ENCODE peak calls at places on chromosomes 2 and 18, in nine cellular contexts. M, X, R, E, U, C, S, T and J are unnamed samples.
A peak's percentile ranks its signal among the peaks of the same experiment; 100 is the strongest.

GRCh38 chr2:145168091-145168490 is 648.2 kb upstream of the ZEB2 start:
- DNase-seq in M (no peak), X (no peak), R (no peak), E (no peak), U (no peak), C (no peak), S (no peak), T (no peak), J (no peak)

GRCh38 chr2:10042301-10043161 is 819 bp upstream of the KLF11 start:
- DNase-seq in M (no peak), X (peak; percentile 90), R (peak; percentile 16), E (peak; percentile 57), U (peak; percentile 89), C (no peak), S (no peak), T (peak; percentile 78), J (no peak)

GRCh38 chr2:219965287-219965870 is 337.9 kb downstream of the SLC4A3 start:
- DNase-seq in M (no peak), X (no peak), R (no peak), E (no peak), U (peak; percentile 73), C (no peak), S (no peak), T (peak; percentile 77), J (no peak)

GRCh38 chr2:54845094-54845493 is 121.6 kb downstream of the EML6 start:
- DNase-seq in M (no peak), X (no peak), R (no peak), E (no peak), U (no peak), C (no peak), S (no peak), T (no peak), J (no peak)

GRCh38 chr2:114442545-114442944 is at the start of gene DPP10:
- DNase-seq in M (no peak), X (no peak), R (no peak), E (peak; percentile 0), U (peak; percentile 57), C (peak; percentile 21), S (no peak), T (peak; percentile 66), J (peak; percentile 59)

GRCh38 chr2:118148809-118149208 is 60.5 kb downstream of the INSIG2 start:
- DNase-seq in M (no peak), X (no peak), R (no peak), E (peak; percentile 67), U (no peak), C (no peak), S (no peak), T (no peak), J (no peak)

GRCh38 chr2:74653589-74653984 is 460 bp upstream of the SEMA4F start:
- DNase-seq in M (no peak), X (no peak), R (no peak), E (no peak), U (no peak), C (no peak), S (no peak), T (no peak), J (no peak)

GRCh38 chr2:47299555-47299954 is 103.4 kb upstream of the MSH2 start:
- DNase-seq in M (peak; percentile 53), X (no peak), R (no peak), E (peak; percentile 86), U (peak; percentile 65), C (no peak), S (no peak), T (no peak), J (no peak)

GRCh38 chr2:48343571-48344440 is 186.1 kb upstream of the STON1 start:
- DNase-seq in M (peak; percentile 39), X (no peak), R (no peak), E (peak; percentile 83), U (no peak), C (peak; percentile 44), S (no peak), T (no peak), J (no peak)

GRCh38 chr18:27713727-27714080 is 463.2 kb downstream of the CDH2 start:
- DNase-seq in M (peak; percentile 43), X (no peak), R (no peak), E (peak; percentile 59), U (no peak), C (no peak), S (no peak), T (no peak), J (peak; percentile 66)

GRCh38 chr2:196651387-196652094 is 12.0 kb downstream of the CCDC150 start:
- DNase-seq in M (no peak), X (no peak), R (no peak), E (no peak), U (no peak), C (no peak), S (no peak), T (no peak), J (no peak)

GRCh38 chr2:25310965-25311865 is 30.5 kb downstream of the DNMT3A start:
- DNase-seq in M (no peak), X (no peak), R (no peak), E (no peak), U (peak; percentile 48), C (peak; percentile 38), S (no peak), T (peak; percentile 81), J (no peak)

GRCh38 chr18:71189581-71189980 is 900.7 kb downstream of the SOCS6 start:
- DNase-seq in M (no peak), X (no peak), R (no peak), E (no peak), U (no peak), C (no peak), S (no peak), T (no peak), J (no peak)

GRCh38 chr2:113180131-113180946 is 6.6 kb downstream of the PSD4 start:
- DNase-seq in M (no peak), X (no peak), R (no peak), E (no peak), U (peak; percentile 52), C (no peak), S (no peak), T (no peak), J (no peak)

GRCh38 chr2:190717764-190718651 is 69.1 kb downstream of the NAB1 start:
- DNase-seq in M (no peak), X (no peak), R (no peak), E (no peak), U (no peak), C (no peak), S (peak; percentile 42), T (no peak), J (peak; percentile 55)

GRCh38 chr2:124269348-124269747 is 244.3 kb downstream of the CNTNAP5 start:
- DNase-seq in M (no peak), X (no peak), R (no peak), E (no peak), U (no peak), C (no peak), S (no peak), T (no peak), J (no peak)

GRCh38 chr2:162245051-162245450 is 1.8 kb upstream of the FAP start:
- DNase-seq in M (no peak), X (no peak), R (no peak), E (peak; percentile 38), U (no peak), C (no peak), S (no peak), T (no peak), J (no peak)

GRCh38 chr2:196163285-196163684 is 8.1 kb downstream of the STK17B start:
- DNase-seq in M (no peak), X (no peak), R (no peak), E (no peak), U (no peak), C (no peak), S (no peak), T (no peak), J (no peak)

GRCh38 chr2:238967031-238967977 is 119.4 kb downstream of the TWIST2 start:
- DNase-seq in M (no peak), X (peak; percentile 75), R (no peak), E (no peak), U (peak; percentile 51), C (no peak), S (no peak), T (peak; percentile 50), J (no peak)

GRCh38 chr2:232888099-232888836 is 18.2 kb downstream of the SNORC start:
- DNase-seq in M (no peak), X (peak; percentile 31), R (no peak), E (no peak), U (no peak), C (no peak), S (no peak), T (no peak), J (no peak)

GRCh38 chr2:189037518-189037917 is 63.3 kb downstream of the COL3A1 start:
- DNase-seq in M (no peak), X (no peak), R (no peak), E (peak; percentile 61), U (no peak), C (no peak), S (no peak), T (no peak), J (no peak)

GRCh38 chr2:214484701-214485100 is 73.8 kb downstream of the VWC2L start:
- DNase-seq in M (no peak), X (no peak), R (no peak), E (no peak), U (no peak), C (no peak), S (no peak), T (no peak), J (no peak)

GRCh38 chr2:133952420-133952819 is 301.5 kb upstream of the MGAT5 start:
- DNase-seq in M (no peak), X (no peak), R (no peak), E (no peak), U (no peak), C (no peak), S (no peak), T (no peak), J (no peak)

GRCh38 chr18:30683836-30684235 is 358.7 kb downstream of the DSC3 start:
- DNase-seq in M (no peak), X (no peak), R (no peak), E (no peak), U (no peak), C (no peak), S (no peak), T (no peak), J (no peak)

GRCh38 chr2:109473616-109474318 is 140.0 kb downstream of the SEPTIN10 start:
- DNase-seq in M (no peak), X (no peak), R (no peak), E (no peak), U (no peak), C (no peak), S (no peak), T (no peak), J (no peak)

GRCh38 chr2:109185801-109186570 is 57.0 kb downstream of the SH3RF3 start:
- DNase-seq in M (peak; percentile 88), X (no peak), R (no peak), E (peak; percentile 66), U (no peak), C (no peak), S (no peak), T (no peak), J (no peak)

GRCh38 chr18:59039449-59039848 is 100.2 kb upstream of the SEC11C start:
- DNase-seq in M (no peak), X (no peak), R (no peak), E (no peak), U (no peak), C (no peak), S (no peak), T (no peak), J (no peak)

GRCh38 chr2:68441179-68441993 is 25.7 kb downstream of the FBXO48 start:
- DNase-seq in M (no peak), X (peak; percentile 87), R (peak; percentile 82), E (peak; percentile 84), U (peak; percentile 80), C (peak; percentile 85), S (peak; percentile 69), T (peak; percentile 95), J (peak; percentile 95)

GRCh38 chr2:208269091-208269490 is 3.0 kb downstream of the PIKFYVE start:
- DNase-seq in M (no peak), X (no peak), R (no peak), E (no peak), U (peak; percentile 20), C (no peak), S (no peak), T (peak; percentile 24), J (no peak)